ENCODE peak calls at places on chromosomes 16 and 17, in nine cellular contexts. S, I, N, M, O, X, V, G and Y are unnamed samples.
A peak's percentile ranks its signal among the peaks of the same experiment; 100 is the strongest.

GRCh38 chr16:78638371-78638770 is 538.9 kb downstream of the WWOX start:
- DNase-seq in N (no peak), S (no peak), X (no peak), O (no peak), V (no peak), M (no peak), G (no peak), I (no peak), Y (no peak)

GRCh38 chr16:66996324-66996982 is 8.1 kb downstream of the CES4A start:
- DNase-seq in V (peak; percentile 73), I (no peak), N (no peak), M (no peak), G (peak; percentile 88), O (no peak), S (no peak), X (no peak), Y (peak; percentile 89)

GRCh38 chr17:56112086-56112485 is 41.2 kb upstream of the ANKFN1 start:
- DNase-seq in X (no peak), S (no peak), V (no peak), I (no peak), M (no peak), N (no peak), O (no peak), G (no peak), Y (no peak)

GRCh38 chr16:8760021-8760420 is 37.4 kb downstream of the TMEM186 start:
- DNase-seq in X (no peak), N (no peak), O (no peak), I (no peak), G (no peak), V (no peak), S (no peak), M (no peak), Y (no peak)

GRCh38 chr17:47117386-47117785 is 71.7 kb downstream of the CDC27 start:
- DNase-seq in M (no peak), N (no peak), S (no peak), G (no peak), V (no peak), O (no peak), I (no peak), X (no peak), Y (no peak)

GRCh38 chr17:82287849-82288601 is 14.5 kb upstream of the CSNK1D start:
- DNase-seq in O (no peak), M (no peak), S (peak; percentile 78), G (peak; percentile 97), I (no peak), V (no peak), N (no peak), X (no peak), Y (peak; percentile 85)

GRCh38 chr16:30667361-30667905 is 9.2 kb downstream of the FBRS start:
- DNase-seq in I (no peak), G (no peak), S (no peak), N (peak; percentile 76), O (no peak), V (no peak), M (no peak), X (no peak), Y (no peak)

GRCh38 chr17:40551874-40552768 is 13.2 kb downstream of the CCR7 start:
- DNase-seq in M (no peak), O (no peak), S (no peak), G (peak; percentile 99), X (no peak), V (no peak), N (no peak), I (peak; percentile 10), Y (peak; percentile 86)

GRCh38 chr17:3448059-3448630 is 14.5 kb upstream of the OR1E2 start:
- DNase-seq in G (peak; percentile 5), X (no peak), I (no peak), O (no peak), S (no peak), V (no peak), M (no peak), N (no peak), Y (no peak)

GRCh38 chr16:17368511-17368910 is 102.2 kb downstream of the XYLT1 start:
- DNase-seq in G (no peak), I (no peak), S (no peak), M (no peak), O (no peak), X (no peak), V (no peak), N (no peak), Y (no peak)

GRCh38 chr17:82931696-82932060 is 91.9 kb upstream of the ZNF750 start:
- DNase-seq in N (no peak), O (no peak), V (peak; percentile 62), S (peak; percentile 59), I (no peak), G (peak; percentile 87), M (no peak), X (no peak), Y (peak; percentile 91)

GRCh38 chr17:16875662-16876061 is 96.3 kb downstream of the TNFRSF13B start:
- DNase-seq in G (no peak), S (no peak), O (no peak), V (no peak), I (no peak), N (no peak), X (no peak), M (no peak), Y (no peak)

GRCh38 chr16:56896244-56896643 is 31.2 kb downstream of the SLC12A3 start:
- DNase-seq in N (no peak), V (no peak), G (no peak), X (no peak), M (no peak), S (no peak), I (no peak), O (no peak), Y (no peak)

GRCh38 chr16:14304891-14305459 is 233.9 kb downstream of the MRTFB start:
- DNase-seq in O (no peak), S (no peak), X (no peak), V (no peak), N (no peak), I (no peak), M (no peak), G (no peak), Y (no peak)

GRCh38 chr17:17985555-17985954 is 12.9 kb downstream of the DRC3 start:
- DNase-seq in I (no peak), G (peak; percentile 40), M (no peak), V (no peak), N (no peak), S (no peak), O (no peak), X (no peak), Y (no peak)

GRCh38 chr16:87235810-87236515 is 81.2 kb downstream of the C16orf95 start:
- DNase-seq in V (no peak), M (no peak), I (no peak), S (no peak), X (no peak), G (peak; percentile 26), N (no peak), O (no peak), Y (no peak)

GRCh38 chr17:17239832-17240231 is 2.9 kb upstream of the FLCN start:
- DNase-seq in S (no peak), N (no peak), X (no peak), I (no peak), G (peak; percentile 65), M (no peak), V (no peak), O (no peak), Y (no peak)

GRCh38 chr16:4414187-4414909 is 2.0 kb downstream of the CORO7 start:
- DNase-seq in G (no peak), V (no peak), I (peak; percentile 95), O (peak; percentile 95), S (no peak), N (no peak), M (peak; percentile 77), X (peak; percentile 76), Y (no peak)

GRCh38 chr17:13777003-13777402 is 175.3 kb upstream of the HS3ST3A1 start:
- DNase-seq in M (no peak), X (no peak), V (no peak), S (no peak), O (no peak), G (no peak), I (no peak), N (no peak), Y (no peak)

GRCh38 chr17:48541574-48542113 is 3.3 kb downstream of the HOXB2 start:
- DNase-seq in G (no peak), M (peak; percentile 30), X (peak; percentile 43), V (no peak), I (peak; percentile 72), N (peak; percentile 61), O (peak; percentile 44), S (peak; percentile 73), Y (peak; percentile 94)

GRCh38 chr17:75105269-75106080 is 4.3 kb upstream of the ARMC7 start:
- DNase-seq in X (no peak), O (no peak), N (peak; percentile 88), I (peak; percentile 71), V (peak; percentile 33), G (peak; percentile 95), S (no peak), M (no peak), Y (no peak)

GRCh38 chr16:57013268-57013667 is 23.9 kb downstream of the NLRC5 start:
- DNase-seq in N (no peak), O (no peak), G (peak; percentile 58), M (no peak), I (no peak), S (no peak), V (no peak), X (no peak), Y (no peak)

GRCh38 chr17:7042507-7043194 is 1.2 kb downstream of the SLC16A11 start:
- DNase-seq in V (no peak), I (peak; percentile 76), G (peak; percentile 40), S (peak; percentile 22), X (no peak), O (peak; percentile 36), M (peak; percentile 46), N (no peak), Y (no peak)

GRCh38 chr17:10059684-10060211 is 138.7 kb downstream of the GAS7 start:
- DNase-seq in S (peak; percentile 60), G (peak; percentile 10), I (peak; percentile 87), M (no peak), X (no peak), V (no peak), N (no peak), O (no peak), Y (no peak)

GRCh38 chr16:78133919-78134318 is 34.5 kb downstream of the WWOX start:
- DNase-seq in S (no peak), N (peak; percentile 12), M (no peak), G (no peak), X (no peak), I (no peak), O (no peak), V (no peak), Y (no peak)

GRCh38 chr17:48351916-48352332 is 78.1 kb downstream of the SKAP1 start:
- DNase-seq in I (peak; percentile 31), S (no peak), G (peak; percentile 63), N (peak; percentile 9), O (peak; percentile 41), M (no peak), V (no peak), X (no peak), Y (no peak)

GRCh38 chr17:4249452-4250029 is 14.2 kb downstream of the ANKFY1 start:
- DNase-seq in V (no peak), S (no peak), I (peak; percentile 66), M (no peak), G (peak; percentile 70), O (peak; percentile 7), N (peak; percentile 9), X (no peak), Y (no peak)

GRCh38 chr17:39195568-39196160 is 1.8 kb downstream of the CACNB1 start:
- DNase-seq in M (no peak), I (no peak), S (no peak), X (no peak), O (no peak), V (no peak), N (peak; percentile 75), G (no peak), Y (no peak)

GRCh38 chr16:85582177-85582888 is 30.8 kb upstream of the GSE1 start:
- DNase-seq in G (no peak), N (no peak), I (no peak), M (no peak), S (no peak), X (no peak), V (no peak), O (no peak), Y (no peak)

GRCh38 chr16:83934684-83934977 is 18.4 kb upstream of the OSGIN1 start:
- DNase-seq in O (no peak), G (no peak), X (no peak), N (no peak), V (no peak), S (no peak), M (no peak), I (no peak), Y (no peak)

GRCh38 chr17:60393840-60394529 is 2.1 kb upstream of the USP32 start:
- DNase-seq in G (no peak), V (no peak), M (no peak), I (no peak), X (no peak), O (no peak), N (no peak), S (no peak), Y (no peak)